ENCODE peak calls at places on chromosomes 11 and 22, in four cellular contexts. K is SK-N-SH, X is transverse colon, N is K562. J is an unnamed sample.

GRCh38 chr11:34495239-34495723 is 18.3 kb downstream of the ELF5 start:
- DNase-seq in K (no peak), X (no peak), N (no peak), J (no peak)

GRCh38 chr11:117925198-117925925 is 3.8 kb downstream of the TMPRSS13 start:
- DNase-seq in K (no peak), X (no peak), N (no peak), J (no peak)

GRCh38 chr11:76307978-76308747 is 72.8 kb downstream of the THAP12 start:
- DNase-seq in K (no peak), X (no peak), N (no peak), J (no peak)

GRCh38 chr22:50314455-50315288 is 7.2 kb upstream of the PLXNB2 start:
- DNase-seq in K (peak; percentile 22), X (peak; percentile 89), N (peak; percentile 60), J (peak; percentile 86)

GRCh38 chr11:134367781-134368180 is 36.0 kb downstream of the GLB1L2 start:
- DNase-seq in K (no peak), X (no peak), N (no peak), J (peak; percentile 75)

GRCh38 chr11:122852071-122852831 is 14.0 kb downstream of the CRTAM start:
- DNase-seq in K (no peak), X (no peak), N (no peak), J (no peak)

GRCh38 chr22:48784701-48785503 is 1042.8 kb downstream of the BRD1 start:
- DNase-seq in K (no peak), X (no peak), N (no peak), J (peak; percentile 10)

GRCh38 chr11:78419327-78419726 is 1.7 kb upstream of the GAB2 start:
- DNase-seq in K (no peak), X (peak; percentile 48), N (no peak), J (peak; percentile 71)

GRCh38 chr11:123260511-123261211 is 65.6 kb upstream of the CLMP start:
- DNase-seq in K (no peak), X (no peak), N (no peak), J (no peak)

GRCh38 chr11:118290923-118291322 is 13.6 kb upstream of the CD3E start:
- DNase-seq in K (no peak), X (peak; percentile 61), N (no peak), J (no peak)

GRCh38 chr11:105429421-105429965 is 180.4 kb upstream of the GRIA4 start:
- DNase-seq in K (peak; percentile 40), X (no peak), N (no peak), J (no peak)

GRCh38 chr11:122954455-122954854 is 27.2 kb downstream of the BSX start:
- DNase-seq in K (no peak), X (no peak), N (no peak), J (no peak)

GRCh38 chr11:118012083-118012669 is 26.0 kb downstream of the IL10RA start:
- DNase-seq in K (no peak), X (peak; percentile 47), N (peak; percentile 42), J (no peak)

GRCh38 chr11:47261291-47261800 is 3.5 kb downstream of the NR1H3 start:
- DNase-seq in K (no peak), X (no peak), N (no peak), J (peak; percentile 50)

GRCh38 chr11:67356867-67357561 is 3.7 kb upstream of the POLD4 start:
- DNase-seq in K (peak; percentile 84), X (peak; percentile 81), N (peak; percentile 77), J (no peak)

GRCh38 chr11:116984186-116984585 is 114.0 kb downstream of the SIK3 start:
- DNase-seq in K (no peak), X (no peak), N (no peak), J (no peak)

GRCh38 chr11:8290122-8290810 is 26.6 kb upstream of the LMO1 start:
- DNase-seq in K (peak; percentile 45), X (no peak), N (no peak), J (no peak)

GRCh38 chr11:95443386-95443785 is 212.4 kb upstream of the SESN3 start:
- DNase-seq in K (no peak), X (no peak), N (peak; percentile 16), J (no peak)

GRCh38 chr11:109015283-109015682 is 350.4 kb downstream of the DDX10 start:
- DNase-seq in K (no peak), X (no peak), N (no peak), J (no peak)

GRCh38 chr11:130439160-130439519 is 9.3 kb upstream of the ADAMTS15 start:
- DNase-seq in K (no peak), X (no peak), N (no peak), J (no peak)

GRCh38 chr22:49296561-49296960 is 531.1 kb downstream of the BRD1 start:
- DNase-seq in K (no peak), X (no peak), N (no peak), J (peak; percentile 54)

GRCh38 chr11:2308713-2309112 is 6.9 kb downstream of the TSPAN32 start:
- DNase-seq in K (no peak), X (no peak), N (no peak), J (peak; percentile 40)

GRCh38 chr11:72642815-72643511 is 31.3 kb downstream of the PDE2A start:
- DNase-seq in K (peak; percentile 92), X (peak; percentile 63), N (peak; percentile 83), J (peak; percentile 46)
- TF ChIP-seq POLR2AphosphoS5 in K (no peak), X (no peak), N (no peak), J (no peak)

GRCh38 chr11:64248578-64248977 is 1.8 kb upstream of the PPP1R14B start:
- DNase-seq in K (no peak), X (peak; percentile 11), N (no peak), J (no peak)
- H3K4me1 ChIP-seq in K (peaks cover 49% of the 10 kb centered on the region), X (peaks cover 50% of the 10 kb centered on the region), N (peaks cover 92% of the 10 kb centered on the region), J (peaks cover 42% of the 10 kb centered on the region)

GRCh38 chr22:21949569-21949918 is 3.1 kb downstream of the PPM1F start:
- DNase-seq in K (no peak), X (no peak), N (no peak), J (no peak)

GRCh38 chr22:21951931-21952465 is 650 bp downstream of the PPM1F start:
- DNase-seq in K (peak; percentile 59), X (peak; percentile 44), N (no peak), J (peak; percentile 89)

GRCh38 chr22:21949948-21950347 is 2.7 kb downstream of the PPM1F start:
- DNase-seq in K (no peak), X (no peak), N (no peak), J (no peak)

GRCh38 chr22:21951062-21951461 is 1.6 kb downstream of the PPM1F start:
- DNase-seq in K (no peak), X (no peak), N (no peak), J (no peak)

GRCh38 chr22:21952586-21953571 is at the start of gene PPM1F:
- DNase-seq in K (peak; percentile 99), X (peak; percentile 90), N (peak; percentile 100), J (peak; percentile 90)
- TF ChIP-seq EP300 in K (no peak), X (no peak), N (peak; percentile 72), J (no peak)

GRCh38 chr11:121670792-121671275 is 218.1 kb upstream of the SORL1-AS1 start:
- DNase-seq in K (peak; percentile 52), X (no peak), N (no peak), J (no peak)

GRCh38 chr11:121669422-121669821 is 216.7 kb upstream of the SORL1-AS1 start:
- DNase-seq in K (no peak), X (no peak), N (no peak), J (no peak)

GRCh38 chr11:121671276-121672168 is 218.8 kb upstream of the SORL1-AS1 start:
- DNase-seq in K (peak; percentile 65), X (no peak), N (no peak), J (no peak)

DNA sequence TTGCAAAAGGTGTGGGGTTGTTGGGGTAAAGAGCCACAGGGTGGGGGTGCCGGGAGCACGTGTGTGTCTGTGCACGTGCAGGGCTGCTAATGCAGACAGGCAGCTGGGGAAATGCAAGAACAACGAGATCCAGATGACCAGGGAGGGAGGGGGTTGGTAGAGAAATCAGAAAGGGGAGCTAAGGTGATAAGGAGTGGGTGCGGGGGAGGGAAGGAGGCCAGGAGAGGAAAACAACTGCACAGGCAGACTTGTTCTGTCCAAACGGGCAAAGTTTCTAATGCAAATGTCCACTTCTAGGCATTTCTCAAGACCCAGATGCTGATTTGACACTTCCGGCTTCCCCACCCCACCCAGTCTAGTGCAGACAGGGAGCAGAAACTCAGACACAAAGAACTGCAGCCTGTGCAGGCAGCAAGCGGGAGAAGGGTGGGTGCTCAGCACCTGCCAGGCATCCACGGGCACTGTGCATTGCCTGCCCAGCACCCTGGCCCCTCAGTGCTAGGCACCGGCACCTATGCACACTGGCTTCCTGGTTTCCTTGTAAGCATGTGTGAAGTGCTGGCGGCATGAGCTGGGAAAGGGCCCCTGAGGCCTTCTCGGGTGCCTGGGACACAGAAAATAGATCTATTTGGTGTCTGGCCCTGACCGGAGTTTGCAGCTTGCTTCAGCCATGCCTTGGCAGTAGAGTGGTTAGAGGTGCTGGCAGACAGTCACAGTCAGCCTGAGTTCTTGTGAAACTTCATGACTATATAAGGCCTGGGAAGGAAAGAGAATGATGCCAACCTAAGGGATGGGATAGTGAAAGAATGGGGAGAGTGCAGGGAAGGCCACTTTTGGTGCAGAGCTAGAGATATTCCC is 220.1 kb upstream of the SORL1-AS1 start:
- DNase-seq in K (peak; percentile 59), X (no peak), N (no peak), J (peak; percentile 36)
- TF ChIP-seq POLR2AphosphoS5 in K (no peak), X (peak; percentile 16), N (no peak), J (no peak)

DNA sequence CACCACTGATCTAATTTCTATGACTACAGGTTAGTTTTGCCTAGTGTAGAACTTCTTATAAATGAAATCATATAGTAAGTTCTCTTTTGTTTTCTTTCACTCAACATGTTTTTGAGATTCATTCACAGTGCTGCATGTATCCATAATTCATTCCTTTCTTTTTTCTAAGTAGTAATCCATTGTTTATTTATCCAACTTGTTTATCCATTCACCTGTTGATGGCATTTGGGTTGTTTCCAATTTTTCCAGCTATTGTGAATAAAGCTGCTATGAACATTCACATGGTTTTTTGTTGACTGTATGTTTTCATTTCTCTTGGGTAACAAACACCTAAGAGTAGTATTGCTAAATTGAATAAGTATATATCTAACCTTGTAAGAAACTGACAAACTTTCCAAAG is 23.5 kb downstream of the MRTFA start:
- DNase-seq in K (no peak), X (no peak), N (no peak), J (no peak)
- H3K4me1 ChIP-seq in K (no peaks in the 10 kb centered on the region), X (peaks cover 14% of the 10 kb centered on the region), N (peaks cover 25% of the 10 kb centered on the region), J (peaks cover 16% of the 10 kb centered on the region)

GRCh38 chr11:113773416-113774173 is at the start of gene ZW10:
- DNase-seq in K (peak; percentile 90), X (peak; percentile 98), N (peak; percentile 92), J (peak; percentile 97)
- TF ChIP-seq EP300 in K (no peak), X (no peak), N (no peak), J (no peak)

DNA sequence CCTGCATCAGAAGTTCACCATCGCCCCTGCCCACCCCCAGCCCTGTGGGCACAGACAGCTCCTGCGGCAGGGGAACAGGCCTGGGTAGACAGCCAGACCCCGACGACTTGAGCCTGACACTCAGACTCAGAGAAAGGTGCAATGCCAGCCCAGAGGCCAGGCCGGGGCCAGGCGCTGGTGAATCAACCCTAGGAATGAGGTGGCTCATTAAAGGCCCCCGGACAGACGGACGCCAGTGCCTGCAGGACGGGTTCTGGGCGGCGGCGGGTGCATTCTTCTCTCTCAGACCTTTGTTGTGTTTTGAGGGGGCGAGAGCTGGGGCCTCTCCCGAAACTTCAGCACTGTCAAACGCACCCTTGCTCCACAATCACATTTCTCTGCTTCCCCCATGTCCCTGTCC is 5.6 kb downstream of the OVOL1 start:
- DNase-seq in K (peak; percentile 19), X (no peak), N (no peak), J (peak; percentile 75)
- TF ChIP-seq POLR2AphosphoS5 in K (no peak), X (no peak), N (no peak), J (no peak)